ENCODE peak calls at places on chromosomes 2 and 18, in six cellular contexts. One of them, this sample, is unnamed.
A peak's percentile ranks its signal among the peaks of the same experiment; 100 is the strongest.

GRCh38 chr18:5967666-5968065 is 72.3 kb upstream of the TMEM200C start:
- DNase-seq in left ventricle myocardium superior: no peak
- DNase-seq in kidney: no peak
- DNase-seq in breast epithelium: no peak
- DNase-seq in CD8-positive, alpha-beta T cell: no peak
- DNase-seq in fibroblast of villous mesenchyme: no peak
- DNase-seq in this sample: no peak

GRCh38 chr2:74441690-74442482 is at the start of gene RTKN:
- DNase-seq in breast epithelium: peak; percentile 82
- DNase-seq in kidney: peak; percentile 87
- DNase-seq in left ventricle myocardium superior: peak; percentile 71
- DNase-seq in fibroblast of villous mesenchyme: no peak
- DNase-seq in CD8-positive, alpha-beta T cell: peak; percentile 28
- DNase-seq in this sample: no peak

GRCh38 chr2:144414324-144414845 is 105.5 kb downstream of the ZEB2 start:
- DNase-seq in kidney: peak; percentile 54
- DNase-seq in left ventricle myocardium superior: no peak
- DNase-seq in CD8-positive, alpha-beta T cell: no peak
- DNase-seq in breast epithelium: no peak
- DNase-seq in fibroblast of villous mesenchyme: peak; percentile 98
- DNase-seq in this sample: no peak

GRCh38 chr2:216936954-216937357 is 77.1 kb upstream of the TNP1 start:
- DNase-seq in left ventricle myocardium superior: peak; percentile 57
- DNase-seq in fibroblast of villous mesenchyme: peak; percentile 11
- DNase-seq in breast epithelium: no peak
- DNase-seq in kidney: no peak
- DNase-seq in CD8-positive, alpha-beta T cell: no peak
- DNase-seq in this sample: no peak

GRCh38 chr2:190499976-190500588 is 34.4 kb downstream of the NEMP2 start:
- DNase-seq in kidney: peak; percentile 45
- DNase-seq in CD8-positive, alpha-beta T cell: no peak
- DNase-seq in breast epithelium: no peak
- DNase-seq in fibroblast of villous mesenchyme: no peak
- DNase-seq in left ventricle myocardium superior: no peak
- DNase-seq in this sample: no peak

GRCh38 chr18:48228301-48228715 is 180.9 kb downstream of the ZBTB7C start:
- DNase-seq in left ventricle myocardium superior: peak; percentile 77
- DNase-seq in CD8-positive, alpha-beta T cell: no peak
- DNase-seq in fibroblast of villous mesenchyme: peak; percentile 8
- DNase-seq in kidney: peak; percentile 83
- DNase-seq in breast epithelium: no peak
- DNase-seq in this sample: no peak

GRCh38 chr2:152369176-152369860 is 34.3 kb downstream of the FMNL2 start:
- DNase-seq in fibroblast of villous mesenchyme: peak; percentile 98
- DNase-seq in left ventricle myocardium superior: no peak
- DNase-seq in breast epithelium: no peak
- DNase-seq in CD8-positive, alpha-beta T cell: no peak
- DNase-seq in kidney: no peak
- DNase-seq in this sample: no peak

GRCh38 chr2:230891108-230891507 is 26.4 kb downstream of the ITM2C start:
- DNase-seq in fibroblast of villous mesenchyme: no peak
- DNase-seq in kidney: peak; percentile 55
- DNase-seq in left ventricle myocardium superior: peak; percentile 7
- DNase-seq in breast epithelium: no peak
- DNase-seq in CD8-positive, alpha-beta T cell: no peak
- DNase-seq in this sample: no peak

GRCh38 chr2:231167745-231168459 is 30.5 kb upstream of the ARMC9 start:
- DNase-seq in left ventricle myocardium superior: no peak
- DNase-seq in CD8-positive, alpha-beta T cell: no peak
- DNase-seq in fibroblast of villous mesenchyme: peak; percentile 60
- DNase-seq in breast epithelium: no peak
- DNase-seq in kidney: no peak
- DNase-seq in this sample: no peak

GRCh38 chr2:159737292-159737916 is 25.1 kb downstream of the MARCHF7 start:
- DNase-seq in fibroblast of villous mesenchyme: peak; percentile 10
- DNase-seq in CD8-positive, alpha-beta T cell: no peak
- DNase-seq in breast epithelium: no peak
- DNase-seq in kidney: no peak
- DNase-seq in left ventricle myocardium superior: no peak
- DNase-seq in this sample: no peak

GRCh38 chr2:239898292-239898925 is 126.7 kb downstream of the NDUFA10 start:
- DNase-seq in left ventricle myocardium superior: no peak
- DNase-seq in breast epithelium: no peak
- DNase-seq in CD8-positive, alpha-beta T cell: no peak
- DNase-seq in kidney: no peak
- DNase-seq in fibroblast of villous mesenchyme: no peak
- DNase-seq in this sample: no peak

GRCh38 chr2:115427436-115427835 is 985.0 kb downstream of the DPP10 start:
- DNase-seq in breast epithelium: no peak
- DNase-seq in fibroblast of villous mesenchyme: no peak
- DNase-seq in left ventricle myocardium superior: no peak
- DNase-seq in CD8-positive, alpha-beta T cell: no peak
- DNase-seq in kidney: no peak
- DNase-seq in this sample: no peak

GRCh38 chr2:42048318-42049251 is 764 bp downstream of the PKDCC start:
- DNase-seq in kidney: peak; percentile 81
- DNase-seq in CD8-positive, alpha-beta T cell: no peak
- DNase-seq in left ventricle myocardium superior: peak; percentile 61
- DNase-seq in fibroblast of villous mesenchyme: peak; percentile 22
- DNase-seq in breast epithelium: no peak
- DNase-seq in this sample: no peak

GRCh38 chr2:174781996-174782395 is 17.7 kb upstream of the CHRNA1 start:
- DNase-seq in CD8-positive, alpha-beta T cell: no peak
- DNase-seq in breast epithelium: no peak
- DNase-seq in left ventricle myocardium superior: no peak
- DNase-seq in fibroblast of villous mesenchyme: no peak
- DNase-seq in kidney: no peak
- DNase-seq in this sample: peak; percentile 37

GRCh38 chr18:42548493-42548892 is 567.0 kb downstream of the RIT2 start:
- DNase-seq in kidney: no peak
- DNase-seq in CD8-positive, alpha-beta T cell: no peak
- DNase-seq in fibroblast of villous mesenchyme: no peak
- DNase-seq in breast epithelium: no peak
- DNase-seq in left ventricle myocardium superior: peak; percentile 31
- DNase-seq in this sample: no peak

GRCh38 chr2:197354169-197354558 is 43.6 kb upstream of the ANKRD44 start:
- DNase-seq in CD8-positive, alpha-beta T cell: no peak
- DNase-seq in breast epithelium: no peak
- DNase-seq in fibroblast of villous mesenchyme: no peak
- DNase-seq in left ventricle myocardium superior: no peak
- DNase-seq in kidney: no peak
- DNase-seq in this sample: no peak

GRCh38 chr18:12750076-12750707 is 47.4 kb downstream of the PSMG2 start:
- DNase-seq in breast epithelium: no peak
- DNase-seq in CD8-positive, alpha-beta T cell: no peak
- DNase-seq in kidney: no peak
- DNase-seq in fibroblast of villous mesenchyme: no peak
- DNase-seq in left ventricle myocardium superior: no peak
- DNase-seq in this sample: no peak

GRCh38 chr18:61637319-61637718 is 255.5 kb downstream of the RNF152 start:
- DNase-seq in kidney: no peak
- DNase-seq in fibroblast of villous mesenchyme: no peak
- DNase-seq in left ventricle myocardium superior: no peak
- DNase-seq in breast epithelium: no peak
- DNase-seq in CD8-positive, alpha-beta T cell: no peak
- DNase-seq in this sample: no peak

GRCh38 chr18:12779456-12779855 is 76.6 kb downstream of the PSMG2 start:
- DNase-seq in breast epithelium: no peak
- DNase-seq in kidney: no peak
- DNase-seq in fibroblast of villous mesenchyme: no peak
- DNase-seq in left ventricle myocardium superior: no peak
- DNase-seq in CD8-positive, alpha-beta T cell: no peak
- DNase-seq in this sample: no peak

GRCh38 chr2:228086561-228086960 is 94.9 kb downstream of the SPHKAP start:
- DNase-seq in fibroblast of villous mesenchyme: no peak
- DNase-seq in CD8-positive, alpha-beta T cell: no peak
- DNase-seq in breast epithelium: no peak
- DNase-seq in left ventricle myocardium superior: no peak
- DNase-seq in kidney: no peak
- DNase-seq in this sample: no peak

GRCh38 chr18:76212958-76213357 is 282.1 kb downstream of the ZNF516 start:
- DNase-seq in CD8-positive, alpha-beta T cell: no peak
- DNase-seq in kidney: no peak
- DNase-seq in fibroblast of villous mesenchyme: no peak
- DNase-seq in left ventricle myocardium superior: no peak
- DNase-seq in breast epithelium: no peak
- DNase-seq in this sample: no peak

GRCh38 chr2:83471708-83472107 is 987.4 kb downstream of the SUCLG1 start:
- DNase-seq in CD8-positive, alpha-beta T cell: no peak
- DNase-seq in fibroblast of villous mesenchyme: no peak
- DNase-seq in kidney: no peak
- DNase-seq in breast epithelium: no peak
- DNase-seq in left ventricle myocardium superior: no peak
- DNase-seq in this sample: no peak

GRCh38 chr18:32899819-32900218 is 127.0 kb upstream of the KLHL14 start:
- DNase-seq in kidney: no peak
- DNase-seq in fibroblast of villous mesenchyme: peak; percentile 2
- DNase-seq in left ventricle myocardium superior: no peak
- DNase-seq in breast epithelium: no peak
- DNase-seq in CD8-positive, alpha-beta T cell: no peak
- DNase-seq in this sample: no peak

GRCh38 chr18:36130039-36130831 is 536 bp downstream of the ELP2 start:
- DNase-seq in breast epithelium: no peak
- DNase-seq in left ventricle myocardium superior: no peak
- DNase-seq in kidney: no peak
- DNase-seq in CD8-positive, alpha-beta T cell: no peak
- DNase-seq in fibroblast of villous mesenchyme: no peak
- DNase-seq in this sample: peak; percentile 34

GRCh38 chr2:15971351-15971750 is 31.0 kb downstream of the MYCN start:
- DNase-seq in breast epithelium: no peak
- DNase-seq in CD8-positive, alpha-beta T cell: no peak
- DNase-seq in left ventricle myocardium superior: no peak
- DNase-seq in kidney: no peak
- DNase-seq in fibroblast of villous mesenchyme: no peak
- DNase-seq in this sample: no peak

GRCh38 chr18:79574938-79575525 is 104.6 kb upstream of the CTDP1 start:
- DNase-seq in fibroblast of villous mesenchyme: no peak
- DNase-seq in CD8-positive, alpha-beta T cell: no peak
- DNase-seq in breast epithelium: peak; percentile 24
- DNase-seq in left ventricle myocardium superior: peak; percentile 33
- DNase-seq in kidney: peak; percentile 57
- DNase-seq in this sample: no peak

GRCh38 chr18:31651369-31651768 is 33.0 kb downstream of the B4GALT6 start:
- DNase-seq in CD8-positive, alpha-beta T cell: no peak
- DNase-seq in kidney: no peak
- DNase-seq in fibroblast of villous mesenchyme: no peak
- DNase-seq in left ventricle myocardium superior: no peak
- DNase-seq in breast epithelium: no peak
- DNase-seq in this sample: no peak

GRCh38 chr2:24822049-24822706 is 29.0 kb downstream of the CENPO start:
- DNase-seq in fibroblast of villous mesenchyme: no peak
- DNase-seq in kidney: no peak
- DNase-seq in breast epithelium: no peak
- DNase-seq in left ventricle myocardium superior: no peak
- DNase-seq in CD8-positive, alpha-beta T cell: no peak
- DNase-seq in this sample: peak; percentile 21

GRCh38 chr2:221780281-221780688 is 208.2 kb upstream of the EPHA4 start:
- DNase-seq in kidney: no peak
- DNase-seq in CD8-positive, alpha-beta T cell: no peak
- DNase-seq in fibroblast of villous mesenchyme: no peak
- DNase-seq in breast epithelium: no peak
- DNase-seq in left ventricle myocardium superior: no peak
- DNase-seq in this sample: no peak

GRCh38 chr2:41647468-41648042 is 400.3 kb upstream of the PKDCC start:
- DNase-seq in left ventricle myocardium superior: no peak
- DNase-seq in CD8-positive, alpha-beta T cell: no peak
- DNase-seq in kidney: no peak
- DNase-seq in breast epithelium: no peak
- DNase-seq in fibroblast of villous mesenchyme: no peak
- DNase-seq in this sample: no peak

GRCh38 chr2:38147333-38148121 is 71.6 kb upstream of the CYP1B1 start:
- DNase-seq in breast epithelium: no peak
- DNase-seq in kidney: no peak
- DNase-seq in fibroblast of villous mesenchyme: peak; percentile 36
- DNase-seq in left ventricle myocardium superior: no peak
- DNase-seq in CD8-positive, alpha-beta T cell: no peak
- DNase-seq in this sample: no peak

GRCh38 chr2:152063325-152063924 is 35.4 kb downstream of the CACNB4 start:
- DNase-seq in fibroblast of villous mesenchyme: no peak
- DNase-seq in left ventricle myocardium superior: no peak
- DNase-seq in kidney: no peak
- DNase-seq in breast epithelium: no peak
- DNase-seq in CD8-positive, alpha-beta T cell: no peak
- DNase-seq in this sample: no peak

GRCh38 chr2:237673130-237673921 is 45.9 kb downstream of the LRRFIP1 start:
- DNase-seq in CD8-positive, alpha-beta T cell: peak; percentile 98
- DNase-seq in left ventricle myocardium superior: peak; percentile 73
- DNase-seq in breast epithelium: no peak
- DNase-seq in fibroblast of villous mesenchyme: peak; percentile 73
- DNase-seq in kidney: peak; percentile 88
- DNase-seq in this sample: peak; percentile 62

GRCh38 chr2:42879913-42880737 is 87.7 kb upstream of the HAAO start:
- DNase-seq in breast epithelium: no peak
- DNase-seq in fibroblast of villous mesenchyme: no peak
- DNase-seq in CD8-positive, alpha-beta T cell: no peak
- DNase-seq in left ventricle myocardium superior: peak; percentile 66
- DNase-seq in kidney: peak; percentile 77
- DNase-seq in this sample: no peak

GRCh38 chr2:202069189-202070050 is 3.6 kb upstream of the KIAA2012 start:
- DNase-seq in left ventricle myocardium superior: no peak
- DNase-seq in CD8-positive, alpha-beta T cell: no peak
- DNase-seq in fibroblast of villous mesenchyme: peak; percentile 60
- DNase-seq in breast epithelium: no peak
- DNase-seq in kidney: no peak
- DNase-seq in this sample: no peak

GRCh38 chr18:48639772-48640432 is 101.1 kb downstream of the CTIF start:
- DNase-seq in breast epithelium: no peak
- DNase-seq in left ventricle myocardium superior: no peak
- DNase-seq in fibroblast of villous mesenchyme: no peak
- DNase-seq in CD8-positive, alpha-beta T cell: no peak
- DNase-seq in kidney: no peak
- DNase-seq in this sample: no peak

GRCh38 chr2:238228700-238229099 is 11.1 kb downstream of the HES6 start:
- DNase-seq in fibroblast of villous mesenchyme: peak; percentile 81
- DNase-seq in CD8-positive, alpha-beta T cell: no peak
- DNase-seq in left ventricle myocardium superior: no peak
- DNase-seq in breast epithelium: no peak
- DNase-seq in kidney: no peak
- DNase-seq in this sample: no peak

GRCh38 chr2:220143336-220143735 is 515.9 kb downstream of the SLC4A3 start:
- DNase-seq in left ventricle myocardium superior: no peak
- DNase-seq in fibroblast of villous mesenchyme: peak; percentile 70
- DNase-seq in breast epithelium: no peak
- DNase-seq in CD8-positive, alpha-beta T cell: no peak
- DNase-seq in kidney: no peak
- DNase-seq in this sample: no peak

GRCh38 chr2:230932556-230933511 is 7.8 kb upstream of the GPR55 start:
- DNase-seq in CD8-positive, alpha-beta T cell: no peak
- DNase-seq in left ventricle myocardium superior: peak; percentile 85
- DNase-seq in breast epithelium: no peak
- DNase-seq in fibroblast of villous mesenchyme: peak; percentile 73
- DNase-seq in kidney: peak; percentile 88
- DNase-seq in this sample: peak; percentile 53